ENCODE peak calls at places on chromosomes 12 and 14, in four cellular contexts. One of them, this sample, is unnamed.

GRCh38 chr12:80763874-80764273 is 47.2 kb downstream of the MYF5 start:
- DNase-seq in NCI-H2171 treated with DMSO at 0.1 percent for 48 hours: peak
- DNase-seq in posterior cingulate gyrus: no peak
- DNase-seq in upper lobe of right lung: no peak
- DNase-seq in this sample: no peak

GRCh38 chr12:131434208-131435125 is 276.4 kb upstream of the SFSWAP start:
- DNase-seq in posterior cingulate gyrus: no peak
- DNase-seq in upper lobe of right lung: no peak
- DNase-seq in NCI-H2171 treated with DMSO at 0.1 percent for 48 hours: no peak
- DNase-seq in this sample: no peak

GRCh38 chr12:6620137-6620884 is 13.1 kb upstream of the CHD4 start:
- DNase-seq in NCI-H2171 treated with DMSO at 0.1 percent for 48 hours: no peak
- DNase-seq in upper lobe of right lung: peak
- DNase-seq in posterior cingulate gyrus: no peak
- DNase-seq in this sample: no peak

GRCh38 chr12:109710747-109711595 is 2.7 kb upstream of the FAM222A start:
- DNase-seq in upper lobe of right lung: no peak
- DNase-seq in NCI-H2171 treated with DMSO at 0.1 percent for 48 hours: no peak
- DNase-seq in posterior cingulate gyrus: no peak
- DNase-seq in this sample: peak

GRCh38 chr12:109677323-109677722 is 36.3 kb upstream of the FAM222A start:
- DNase-seq in posterior cingulate gyrus: no peak
- DNase-seq in NCI-H2171 treated with DMSO at 0.1 percent for 48 hours: peak
- DNase-seq in upper lobe of right lung: no peak
- DNase-seq in this sample: no peak

GRCh38 chr12:56160160-56160763 is 2.1 kb downstream of the MYL6 start:
- DNase-seq in posterior cingulate gyrus: no peak
- DNase-seq in NCI-H2171 treated with DMSO at 0.1 percent for 48 hours: no peak
- DNase-seq in upper lobe of right lung: no peak
- DNase-seq in this sample: no peak

GRCh38 chr12:57087689-57088441 is 1.0 kb upstream of the NAB2 start:
- DNase-seq in posterior cingulate gyrus: no peak
- DNase-seq in NCI-H2171 treated with DMSO at 0.1 percent for 48 hours: peak
- DNase-seq in upper lobe of right lung: peak
- DNase-seq in this sample: peak

GRCh38 chr12:91988076-91988475 is 157.6 kb downstream of the BTG1 start:
- DNase-seq in posterior cingulate gyrus: no peak
- DNase-seq in NCI-H2171 treated with DMSO at 0.1 percent for 48 hours: no peak
- DNase-seq in upper lobe of right lung: no peak
- DNase-seq in this sample: no peak

GRCh38 chr14:81385824-81386223 is 14.3 kb downstream of the STON2 start:
- DNase-seq in NCI-H2171 treated with DMSO at 0.1 percent for 48 hours: no peak
- DNase-seq in posterior cingulate gyrus: no peak
- DNase-seq in upper lobe of right lung: no peak
- DNase-seq in this sample: no peak

GRCh38 chr12:19431407-19432308 is 7.6 kb upstream of the AEBP2 start:
- DNase-seq in upper lobe of right lung: no peak
- DNase-seq in NCI-H2171 treated with DMSO at 0.1 percent for 48 hours: peak
- DNase-seq in posterior cingulate gyrus: no peak
- DNase-seq in this sample: peak

GRCh38 chr12:29867823-29868222 is 84.1 kb upstream of the TMTC1 start:
- DNase-seq in upper lobe of right lung: no peak
- DNase-seq in NCI-H2171 treated with DMSO at 0.1 percent for 48 hours: no peak
- DNase-seq in posterior cingulate gyrus: no peak
- DNase-seq in this sample: no peak